ENCODE peak calls at places on chromosomes 11 and 22, in four cellular contexts. Y is ascending aorta, H is posterior vena cava, D is amygdala. G is an unnamed sample.
A peak's percentile ranks its signal among the peaks of the same experiment; 100 is the strongest.

GRCh38 chr11:95375881-95376280 is 144.9 kb upstream of the SESN3 start:
- DNase-seq in Y (no peak), H (no peak), D (no peak), G (no peak)

GRCh38 chr22:32579533-32580220 is 105.1 kb downstream of the FBXO7 start:
- DNase-seq in Y (no peak), H (no peak), D (no peak), G (no peak)

GRCh38 chr11:120547301-120547700 is 35.8 kb downstream of the GRIK4 start:
- DNase-seq in Y (no peak), H (no peak), D (no peak), G (no peak)

GRCh38 chr11:33478111-33478573 is 221.0 kb downstream of the HIPK3 start:
- DNase-seq in Y (no peak), H (no peak), D (no peak), G (no peak)

GRCh38 chr11:64672875-64673274 is 50.1 kb downstream of the NRXN2 start:
- DNase-seq in Y (no peak), H (no peak), D (no peak), G (no peak)

GRCh38 chr11:31397239-31397834 is 27.7 kb downstream of the DNAJC24 start:
- DNase-seq in Y (no peak), H (no peak), D (no peak), G (peak; percentile 69)

GRCh38 chr11:10379022-10379421 is 74.1 kb downstream of the ADM start:
- DNase-seq in Y (no peak), H (no peak), D (no peak), G (peak; percentile 45)

GRCh38 chr22:27397036-27397947 is 404.3 kb downstream of the MN1 start:
- DNase-seq in Y (no peak), H (no peak), D (no peak), G (no peak)

GRCh38 chr11:32580967-32581366 is 2.7 kb upstream of the EIF3M start:
- DNase-seq in Y (no peak), H (no peak), D (no peak), G (no peak)

GRCh38 chr11:78050964-78051831 is 12.5 kb upstream of the THRSP start:
- DNase-seq in Y (no peak), H (no peak), D (no peak), G (no peak)

GRCh38 chr11:2993000-2993330 is 836 bp upstream of the NAP1L4 start:
- DNase-seq in Y (no peak), H (peak; percentile 73), D (no peak), G (no peak)

GRCh38 chr11:129222158-129222557 is 30.0 kb upstream of the ARHGAP32 start:
- DNase-seq in Y (no peak), H (no peak), D (no peak), G (no peak)

GRCh38 chr11:113603277-113604059 is 102.6 kb downstream of the TMPRSS5 start:
- DNase-seq in Y (peak; percentile 72), H (no peak), D (no peak), G (no peak)

GRCh38 chr11:105297463-105297862 is 157.9 kb upstream of the CARD18 start:
- DNase-seq in Y (no peak), H (no peak), D (no peak), G (peak; percentile 45)

GRCh38 chr22:26416256-26416655 is 12.8 kb upstream of the ASPHD2 start:
- DNase-seq in Y (no peak), H (no peak), D (no peak), G (no peak)

GRCh38 chr11:68831124-68831523 is 10.6 kb downstream of the CPT1A start:
- DNase-seq in Y (no peak), H (no peak), D (no peak), G (no peak)

GRCh38 chr11:41921991-41922390 is 462.5 kb upstream of the LRRC4C start:
- DNase-seq in Y (no peak), H (no peak), D (no peak), G (no peak)

GRCh38 chr22:40177738-40178416 is at the start of gene TNRC6B:
- DNase-seq in Y (peak; percentile 89), H (no peak), D (no peak), G (peak; percentile 98)

GRCh38 chr11:105108247-105108646 is 31.3 kb downstream of the CARD18 start:
- DNase-seq in Y (no peak), H (no peak), D (no peak), G (no peak)

GRCh38 chr11:518463-519202 is 11.6 kb upstream of the RNH1 start:
- DNase-seq in Y (peak; percentile 96), H (peak; percentile 98), D (no peak), G (peak; percentile 92)

GRCh38 chr11:80330302-80330701 is 889.5 kb upstream of the TENM4 start:
- DNase-seq in Y (no peak), H (no peak), D (no peak), G (no peak)

GRCh38 chr11:360326-361280 is 8.7 kb upstream of the B4GALNT4 start:
- DNase-seq in Y (no peak), H (peak; percentile 76), D (no peak), G (no peak)

GRCh38 chr11:61926235-61926634 is 8.9 kb upstream of the RAB3IL1 start:
- DNase-seq in Y (peak; percentile 16), H (no peak), D (no peak), G (no peak)

G was measured in A673.